ENCODE peak calls at places on chromosomes 11 and 22, in ten cellular contexts. T is endothelial cell of umbilical vein, E is brain microvascular endothelial cell, X is neural progenitor cell, H is A673, Q is SJSA1, P is heart left ventricle, A is left ventricle myocardium inferior, C is tibial nerve, J is transverse colon. D is an unnamed sample. For H3K36me3, the result is how much of the 10 kb centered on the place peaks cover.

GRCh38 chr22:26623984-26624383 is 2.2 kb downstream of the CRYBA4 start:
- DNase-seq in T (no peak), E (no peak), X (no peak), H (no peak), Q (no peak), P (no peak), A (no peak), C (no peak), J (no peak), D (no peak)

GRCh38 chr11:35373284-35373933 is 45.9 kb downstream of the SLC1A2 start:
- DNase-seq in T (no peak), E (no peak), X (no peak), H (no peak), Q (no peak), P (peak), A (no peak), C (no peak), J (peak), D (peak)

GRCh38 chr11:69430566-69430965 is 50.9 kb upstream of the LINC01488 start:
- DNase-seq in T (no peak), E (no peak), X (no peak), H (no peak), Q (no peak), P (no peak), A (no peak), C (no peak), J (no peak), D (no peak)

GRCh38 chr11:11296434-11296833 is 56.6 kb downstream of the CSNK2A3 start:
- DNase-seq in T (no peak), E (no peak), X (no peak), H (no peak), Q (no peak), P (no peak), A (no peak), C (no peak), J (no peak), D (no peak)

GRCh38 chr11:123168955-123169484 is 26.0 kb downstream of the CLMP start:
- DNase-seq in T (no peak), E (no peak), X (no peak), H (peak), Q (no peak), P (no peak), A (no peak), C (no peak), J (no peak), D (no peak)

GRCh38 chr11:93133710-93134109 is 64.1 kb downstream of the SLC36A4 start:
- DNase-seq in T (no peak), E (peak), X (no peak), H (no peak), Q (peak), P (no peak), A (no peak), C (no peak), J (no peak), D (no peak)

GRCh38 chr11:955154-956049 is 29.7 kb downstream of the AP2A2 start:
- DNase-seq in T (no peak), E (no peak), X (no peak), H (no peak), Q (no peak), P (no peak), A (no peak), C (no peak), J (peak), D (peak)

GRCh38 chr11:783581-784015 is 6.3 kb downstream of the CEND1 start:
- DNase-seq in T (peak), E (peak), X (peak), H (peak), Q (no peak), P (peak), A (peak), C (peak), J (peak), D (peak)

GRCh38 chr11:71843858-71844257 is 10.9 kb downstream of the DEFB108B start:
- DNase-seq in T (no peak), E (no peak), X (no peak), H (no peak), Q (no peak), P (no peak), A (no peak), C (no peak), J (no peak), D (no peak)

GRCh38 chr11:75445315-75445953 is 12.4 kb upstream of the KLHL35 start:
- DNase-seq in T (peak), E (peak), X (peak), H (peak), Q (peak), P (peak), A (peak), C (peak), J (peak), D (peak)

GRCh38 chr22:46149493-46149997 is 781 bp upstream of the PPARA start:
- DNase-seq in T (peak), E (no peak), X (peak), H (no peak), Q (peak), P (peak), A (peak), C (peak), J (peak), D (peak)

GRCh38 chr11:10351768-10352641 is 47.1 kb downstream of the ADM start:
- DNase-seq in T (peak), E (peak), X (peak), H (peak), Q (peak), P (peak), A (peak), C (no peak), J (peak), D (peak)

GRCh38 chr11:126589492-126589803 is 234.0 kb downstream of the ST3GAL4 start:
- DNase-seq in T (no peak), E (no peak), X (no peak), H (no peak), Q (no peak), P (no peak), A (no peak), C (no peak), J (no peak), D (no peak)

GRCh38 chr11:63210111-63210510 is 33.3 kb downstream of the SLC22A25 start:
- DNase-seq in T (peak), E (no peak), X (no peak), H (no peak), Q (no peak), P (no peak), A (no peak), C (no peak), J (no peak), D (no peak)

GRCh38 chr11:124829986-124830385 is 29.8 kb upstream of the MSANTD2 start:
- DNase-seq in T (no peak), E (no peak), X (no peak), H (no peak), Q (no peak), P (no peak), A (no peak), C (no peak), J (no peak), D (no peak)

GRCh38 chr11:111378773-111379499 is at the start of gene POU2AF1:
- DNase-seq in T (no peak), E (no peak), X (no peak), H (no peak), Q (no peak), P (peak), A (peak), C (no peak), J (peak), D (no peak)

GRCh38 chr11:112212290-112212689 is 13.9 kb upstream of the PTS start:
- DNase-seq in T (no peak), E (no peak), X (no peak), H (no peak), Q (no peak), P (no peak), A (no peak), C (no peak), J (no peak), D (no peak)

GRCh38 chr22:23029521-23030228 is 40.6 kb upstream of the GNAZ start:
- DNase-seq in T (no peak), E (no peak), X (peak), H (no peak), Q (no peak), P (no peak), A (no peak), C (no peak), J (no peak), D (no peak)

GRCh38 chr22:20244744-20245576 is 23.2 kb downstream of the RTN4R start:
- DNase-seq in T (no peak), E (no peak), X (peak), H (peak), Q (no peak), P (no peak), A (no peak), C (no peak), J (peak), D (no peak)

GRCh38 chr11:1138053-1138452 is 19.7 kb upstream of the MUC5AC start:
- DNase-seq in T (no peak), E (peak), X (no peak), H (no peak), Q (peak), P (no peak), A (no peak), C (no peak), J (no peak), D (no peak)

GRCh38 chr22:26435327-26436093 is 6.5 kb downstream of the ASPHD2 start:
- DNase-seq in T (no peak), E (no peak), X (no peak), H (no peak), Q (no peak), P (no peak), A (no peak), C (no peak), J (no peak), D (no peak)

GRCh38 chr11:110529043-110529442 is 99.3 kb downstream of the FDX1 start:
- DNase-seq in T (no peak), E (peak), X (peak), H (peak), Q (no peak), P (no peak), A (no peak), C (no peak), J (no peak), D (no peak)

GRCh38 chr11:64745219-64745522 is 1.2 kb upstream of the RASGRP2 start:
- DNase-seq in T (peak), E (no peak), X (no peak), H (no peak), Q (no peak), P (peak), A (peak), C (peak), J (peak), D (peak)

GRCh38 chr11:10319691-10320090 is 14.8 kb downstream of the ADM start:
- DNase-seq in T (no peak), E (no peak), X (no peak), H (no peak), Q (no peak), P (no peak), A (no peak), C (no peak), J (no peak), D (no peak)

GRCh38 chr11:7749456-7749855 is 43.2 kb upstream of the OVCH2 start:
- DNase-seq in T (no peak), E (no peak), X (no peak), H (no peak), Q (no peak), P (no peak), A (no peak), C (no peak), J (no peak), D (no peak)

GRCh38 chr11:33387586-33387985 is 130.4 kb downstream of the HIPK3 start:
- DNase-seq in T (no peak), E (no peak), X (no peak), H (no peak), Q (no peak), P (no peak), A (no peak), C (no peak), J (no peak), D (no peak)
- H3K36me3 ChIP-seq in T (under half), E (under half), X (under half), H (under half), Q (under half), P (under half), A (under half), C (under half), J (under half), D (under half)

GRCh38 chr11:118638726-118639125 is 31.3 kb downstream of the PHLDB1 start:
- DNase-seq in T (no peak), E (no peak), X (no peak), H (no peak), Q (no peak), P (no peak), A (no peak), C (no peak), J (no peak), D (no peak)
- H3K36me3 ChIP-seq in T (under half), E (half or more), X (under half), H (under half), Q (under half), P (under half), A (half or more), C (under half), J (under half), D (under half)

GRCh38 chr11:66239998-66240780 is 28.2 kb upstream of the RAB1B start:
- DNase-seq in T (no peak), E (no peak), X (no peak), H (no peak), Q (no peak), P (no peak), A (no peak), C (no peak), J (no peak), D (no peak)
- H3K36me3 ChIP-seq in T (under half), E (half or more), X (under half), H (under half), Q (half or more), P (under half), A (half or more), C (under half), J (under half), D (under half)

GRCh38 chr11:119856681-119857485 is 127.9 kb upstream of the NECTIN1 start:
- DNase-seq in T (no peak), E (no peak), X (peak), H (no peak), Q (no peak), P (no peak), A (no peak), C (no peak), J (no peak), D (no peak)
- H3K36me3 ChIP-seq in T (under half), E (under half), X (under half), H (under half), Q (under half), P (under half), A (under half), C (under half), J (under half), D (under half)

GRCh38 chr11:129911298-129911697 is 15.9 kb upstream of the NFRKB start:
- DNase-seq in T (peak), E (peak), X (no peak), H (no peak), Q (no peak), P (no peak), A (no peak), C (no peak), J (no peak), D (no peak)
- H3K36me3 ChIP-seq in T (under half), E (under half), X (under half), H (under half), Q (under half), P (under half), A (half or more), C (under half), J (under half), D (under half)

DNA sequence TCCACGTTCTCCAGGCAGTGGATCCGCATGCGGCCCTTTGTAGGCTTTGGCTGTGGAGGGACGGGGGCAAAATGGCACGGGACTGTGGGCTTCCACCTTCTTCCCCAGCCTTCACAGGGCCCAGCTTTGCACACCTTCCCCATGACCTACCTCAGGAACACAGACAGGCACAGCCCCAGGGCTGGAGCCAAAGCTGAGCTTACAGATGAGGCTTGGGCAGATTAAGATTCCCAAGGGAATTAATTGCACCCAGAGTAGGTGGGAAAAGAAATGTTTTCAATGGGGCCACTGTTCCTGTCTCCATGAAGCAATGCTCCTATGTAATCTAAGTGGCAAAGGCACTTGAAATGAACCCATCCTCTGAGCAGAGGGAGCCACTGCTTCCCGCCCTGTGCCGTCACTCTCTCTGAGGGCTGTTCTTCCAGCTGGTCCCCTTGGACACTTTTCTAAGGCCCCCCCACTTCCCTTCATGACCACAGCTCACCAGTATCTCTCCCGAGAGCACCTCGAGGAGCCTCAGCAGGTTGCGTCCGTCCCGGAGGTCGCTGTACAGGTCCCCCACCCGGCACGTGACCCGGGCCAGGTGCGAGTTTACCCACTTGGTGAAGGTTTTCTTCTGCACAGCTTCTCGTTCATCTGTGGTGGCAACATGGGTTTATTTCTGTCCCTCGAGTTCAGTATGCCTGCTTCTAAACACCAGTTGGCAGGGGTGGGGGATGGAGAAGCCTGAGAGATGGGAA is 13.5 kb downstream of the SPTBN2 start:
- DNase-seq in T (no peak), E (no peak), X (no peak), H (no peak), Q (no peak), P (no peak), A (no peak), C (no peak), J (no peak), D (no peak)
- H3K36me3 ChIP-seq in T (under half), E (under half), X (under half), H (under half), Q (under half), P (under half), A (under half), C (under half), J (under half), D (under half)

D was measured in body of pancreas.